ENCODE peak calls at places on chromosome 14, in six cellular contexts. One of them, this sample, is unnamed.
A peak's percentile ranks its signal among the peaks of the same experiment; 100 is the strongest.

GRCh38 chr14:54182419-54183040 is 214.3 kb upstream of the CDKN3 start:
- DNase-seq in HepG2: peak; percentile 33
- DNase-seq in GM12878: no peak
- DNase-seq in H1: no peak
- DNase-seq in K562: no peak
- DNase-seq in GM12892: no peak
- DNase-seq in this sample: no peak

GRCh38 chr14:71078481-71078880 is 171.2 kb downstream of the PCNX1 start:
- DNase-seq in HepG2: no peak
- DNase-seq in GM12878: no peak
- DNase-seq in H1: no peak
- DNase-seq in K562: no peak
- DNase-seq in GM12892: no peak
- DNase-seq in this sample: no peak

GRCh38 chr14:87139299-87139698 is 853.7 kb downstream of the GALC start:
- DNase-seq in HepG2: no peak
- DNase-seq in GM12878: no peak
- DNase-seq in H1: no peak
- DNase-seq in K562: no peak
- DNase-seq in GM12892: no peak
- DNase-seq in this sample: no peak

GRCh38 chr14:104975481-104976197 is 2.5 kb downstream of the AHNAK2 start:
- DNase-seq in HepG2: no peak
- DNase-seq in GM12878: no peak
- DNase-seq in H1: no peak
- DNase-seq in K562: no peak
- DNase-seq in GM12892: no peak
- DNase-seq in this sample: no peak

GRCh38 chr14:58107947-58108552 is 44.0 kb downstream of the ARMH4 start:
- DNase-seq in HepG2: peak; percentile 44
- DNase-seq in GM12878: no peak
- DNase-seq in H1: no peak
- DNase-seq in K562: peak; percentile 31
- DNase-seq in GM12892: no peak
- DNase-seq in this sample: peak; percentile 12

GRCh38 chr14:100536721-100537700 is 50.2 kb downstream of the BEGAIN start:
- DNase-seq in HepG2: no peak
- DNase-seq in GM12878: no peak
- DNase-seq in H1: peak; percentile 45
- DNase-seq in K562: no peak
- DNase-seq in GM12892: peak; percentile 13
- DNase-seq in this sample: no peak

GRCh38 chr14:50744242-50744641 is 76.1 kb upstream of the SAV1 start:
- DNase-seq in HepG2: no peak
- DNase-seq in GM12878: no peak
- DNase-seq in H1: no peak
- DNase-seq in K562: no peak
- DNase-seq in GM12892: no peak
- DNase-seq in this sample: no peak

GRCh38 chr14:77470192-77470870 is 12.4 kb downstream of the AHSA1 start:
- DNase-seq in HepG2: no peak
- DNase-seq in GM12878: no peak
- DNase-seq in H1: no peak
- DNase-seq in K562: no peak
- DNase-seq in GM12892: no peak
- DNase-seq in this sample: no peak

GRCh38 chr14:93906341-93907329 is 20.5 kb upstream of the FAM181A start:
- DNase-seq in HepG2: peak; percentile 59
- DNase-seq in GM12878: no peak
- DNase-seq in H1: peak; percentile 87
- DNase-seq in K562: peak; percentile 68
- DNase-seq in GM12892: peak; percentile 73
- DNase-seq in this sample: peak; percentile 77

GRCh38 chr14:105841022-105842009 is 314.9 kb downstream of the TMEM121 start:
- DNase-seq in HepG2: no peak
- DNase-seq in GM12878: no peak
- DNase-seq in H1: no peak
- DNase-seq in K562: no peak
- DNase-seq in GM12892: no peak
- DNase-seq in this sample: no peak

GRCh38 chr14:58272589-58273372 is 25.6 kb upstream of the ARID4A start:
- DNase-seq in HepG2: peak; percentile 98
- DNase-seq in GM12878: no peak
- DNase-seq in H1: no peak
- DNase-seq in K562: peak; percentile 16
- DNase-seq in GM12892: no peak
- DNase-seq in this sample: no peak

GRCh38 chr14:64186231-64187129 is 107.7 kb downstream of the ESR2 start:
- DNase-seq in HepG2: no peak
- DNase-seq in GM12878: no peak
- DNase-seq in H1: peak; percentile 60
- DNase-seq in K562: no peak
- DNase-seq in GM12892: no peak
- DNase-seq in this sample: no peak

GRCh38 chr14:26255213-26255612 is 342.6 kb downstream of the NOVA1 start:
- DNase-seq in HepG2: no peak
- DNase-seq in GM12878: no peak
- DNase-seq in H1: no peak
- DNase-seq in K562: no peak
- DNase-seq in GM12892: no peak
- DNase-seq in this sample: no peak

GRCh38 chr14:20454359-20454644 is 310 bp downstream of the OSGEP start:
- DNase-seq in HepG2: no peak
- DNase-seq in GM12878: no peak
- DNase-seq in H1: no peak
- DNase-seq in K562: no peak
- DNase-seq in GM12892: no peak
- DNase-seq in this sample: no peak

GRCh38 chr14:97369901-97370300 is 572.7 kb downstream of the VRK1 start:
- DNase-seq in HepG2: no peak
- DNase-seq in GM12878: no peak
- DNase-seq in H1: no peak
- DNase-seq in K562: no peak
- DNase-seq in GM12892: no peak
- DNase-seq in this sample: no peak

GRCh38 chr14:73784988-73785313 is 66.7 kb upstream of the PTGR2 start:
- DNase-seq in HepG2: no peak
- DNase-seq in GM12878: no peak
- DNase-seq in H1: no peak
- DNase-seq in K562: no peak
- DNase-seq in GM12892: no peak
- DNase-seq in this sample: no peak

GRCh38 chr14:73785336-73785833 is 66.2 kb upstream of the PTGR2 start:
- DNase-seq in HepG2: peak; percentile 50
- DNase-seq in GM12878: no peak
- DNase-seq in H1: no peak
- DNase-seq in K562: no peak
- DNase-seq in GM12892: no peak
- DNase-seq in this sample: no peak

GRCh38 chr14:73782623-73783022 is 68.4 kb upstream of the PNMA1 start:
- DNase-seq in HepG2: no peak
- DNase-seq in GM12878: no peak
- DNase-seq in H1: no peak
- DNase-seq in K562: no peak
- DNase-seq in GM12892: no peak
- DNase-seq in this sample: no peak

GRCh38 chr14:73783107-73783727 is 68.4 kb upstream of the PTGR2 start:
- DNase-seq in HepG2: peak; percentile 90
- DNase-seq in GM12878: no peak
- DNase-seq in H1: no peak
- DNase-seq in K562: no peak
- DNase-seq in GM12892: no peak
- DNase-seq in this sample: no peak

DNA sequence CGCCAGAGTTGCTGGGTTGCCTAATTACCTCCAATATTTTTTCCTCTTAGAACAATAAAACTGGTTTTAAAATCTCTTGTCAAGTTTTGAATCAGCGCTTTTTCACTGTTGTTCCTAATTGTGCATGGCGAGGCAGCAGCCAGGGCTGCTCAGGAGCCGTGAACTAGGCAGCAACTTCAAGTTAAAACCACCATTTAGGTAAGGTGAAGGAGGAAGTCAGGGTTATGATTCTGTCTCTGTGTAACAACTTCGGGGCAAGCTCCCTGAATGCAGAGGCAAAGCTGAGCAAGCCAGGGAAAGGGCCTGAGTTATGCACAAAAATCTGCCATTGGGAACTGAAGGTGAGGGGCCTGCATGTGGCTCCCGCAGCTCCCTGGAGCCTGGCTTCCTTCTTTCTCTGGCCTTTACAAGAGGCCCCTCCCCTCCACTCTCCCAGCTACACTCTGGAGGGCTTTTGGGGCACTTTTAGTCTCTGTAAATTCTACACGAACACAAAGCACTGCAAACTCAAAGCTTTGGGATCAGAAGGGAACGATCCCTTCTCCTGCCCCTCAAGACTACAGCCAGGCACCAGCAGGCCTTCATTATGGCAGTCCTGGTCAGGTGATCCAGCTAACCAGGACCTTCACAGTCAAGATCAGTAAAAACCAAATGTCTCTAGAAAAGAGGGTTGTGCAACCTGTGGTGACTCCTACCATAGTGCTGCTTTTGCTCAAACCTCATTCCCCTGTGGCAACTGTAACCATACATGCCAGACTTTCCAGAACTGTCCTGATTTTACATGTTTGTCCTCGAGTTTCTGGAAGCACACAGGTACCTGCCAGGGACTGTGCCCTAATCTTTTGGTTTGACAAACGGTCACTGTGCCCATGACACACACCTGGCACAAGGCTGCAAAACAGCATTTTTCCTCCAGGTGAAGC is 67.3 kb upstream of the PTGR2 start:
- DNase-seq in HepG2: no peak
- DNase-seq in GM12878: no peak
- DNase-seq in H1: no peak
- DNase-seq in K562: no peak
- DNase-seq in GM12892: no peak
- DNase-seq in this sample: no peak
- TF ChIP-seq TAF1 in HepG2: no peak
- TF ChIP-seq TAF1 in GM12878: no peak
- TF ChIP-seq TAF1 in H1: no peak
- TF ChIP-seq TAF1 in K562: no peak
- TF ChIP-seq TAF1 in GM12892: no peak
- TF ChIP-seq TAF1 in this sample: no peak

DNA sequence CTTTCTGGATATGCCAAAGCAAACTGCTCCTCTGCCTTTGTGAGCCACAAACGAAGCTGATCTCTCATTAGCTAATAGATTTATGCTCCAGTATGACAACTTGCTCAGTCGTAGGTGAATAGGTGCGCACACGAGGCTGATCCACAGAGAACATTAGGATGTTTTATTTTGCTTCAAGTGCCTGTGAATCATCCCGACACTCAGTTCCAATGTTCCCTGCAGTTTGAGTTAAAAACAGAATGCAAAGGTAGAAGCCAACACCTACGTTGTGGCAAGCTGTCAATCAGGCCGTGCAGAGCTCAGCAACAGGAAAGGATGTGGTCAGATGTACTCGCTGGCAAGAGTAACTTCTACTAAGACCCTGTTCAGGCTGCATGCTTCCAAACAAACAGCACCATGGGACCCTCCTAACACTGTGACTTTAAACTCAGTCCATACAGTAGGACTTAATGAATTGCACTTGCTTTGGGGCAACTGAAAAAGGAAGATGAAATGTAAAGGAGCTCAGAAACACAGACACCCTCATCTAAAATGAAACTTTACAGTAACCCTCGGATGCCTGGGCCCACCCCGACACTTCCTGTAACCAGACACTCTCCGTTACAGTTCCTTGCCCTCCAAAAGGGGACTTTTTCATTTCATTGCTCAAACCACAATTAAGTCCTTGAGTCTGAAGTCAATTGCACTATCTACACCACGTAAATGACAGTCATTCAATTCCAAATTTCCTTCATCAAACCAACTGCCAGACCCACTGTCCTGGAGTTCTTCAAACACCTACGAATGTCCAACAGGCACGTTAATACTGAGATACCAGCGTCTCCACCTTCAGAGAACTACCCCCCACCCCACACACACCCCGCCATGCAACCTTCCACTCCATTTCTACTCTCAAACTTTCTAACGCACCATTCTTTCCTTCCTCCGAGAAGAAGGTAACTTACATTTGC is 1.6 kb downstream of the CCDC88C start:
- DNase-seq in HepG2: no peak
- DNase-seq in GM12878: peak; percentile 88
- DNase-seq in H1: no peak
- DNase-seq in K562: no peak
- DNase-seq in GM12892: peak; percentile 56
- DNase-seq in this sample: no peak
- TF ChIP-seq POLR2A in HepG2: no peak
- TF ChIP-seq POLR2A in GM12878: no peak
- TF ChIP-seq POLR2A in H1: no peak
- TF ChIP-seq POLR2A in K562: no peak
- TF ChIP-seq POLR2A in GM12892: peak; percentile 91
- TF ChIP-seq POLR2A in this sample: peak; percentile 87

DNA sequence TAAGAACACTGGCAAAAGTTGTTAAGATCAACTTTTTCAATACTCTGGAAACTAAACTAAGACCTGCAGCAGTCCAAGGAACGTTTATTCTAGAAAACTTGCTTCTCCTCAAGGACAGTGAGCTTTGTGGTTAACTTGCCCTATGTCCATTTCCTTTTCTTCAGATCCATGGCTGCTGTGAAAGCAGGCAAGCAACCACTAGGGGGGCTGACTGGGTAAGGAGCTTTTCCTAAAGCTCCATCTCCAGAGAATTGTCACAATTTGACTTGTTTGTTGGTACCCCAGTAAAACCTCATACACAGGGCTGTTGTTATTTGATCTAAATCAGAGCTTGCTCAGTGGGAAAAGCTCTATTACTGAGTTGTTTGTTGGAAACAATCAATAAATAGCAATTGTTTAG is 10.1 kb upstream of the RPL10L start:
- DNase-seq in HepG2: no peak
- DNase-seq in GM12878: no peak
- DNase-seq in H1: no peak
- DNase-seq in K562: no peak
- DNase-seq in GM12892: no peak
- DNase-seq in this sample: no peak
- TF ChIP-seq TAF1 in HepG2: no peak
- TF ChIP-seq TAF1 in GM12878: no peak
- TF ChIP-seq TAF1 in H1: no peak
- TF ChIP-seq TAF1 in K562: no peak
- TF ChIP-seq TAF1 in GM12892: no peak
- TF ChIP-seq TAF1 in this sample: no peak

GRCh38 chr14:101862711-101863110 is 101.2 kb downstream of the PPP2R5C start:
- DNase-seq in HepG2: no peak
- DNase-seq in GM12878: no peak
- DNase-seq in H1: no peak
- DNase-seq in K562: no peak
- DNase-seq in GM12892: no peak
- DNase-seq in this sample: no peak

GRCh38 chr14:101859538-101859902 is 98.0 kb downstream of the PPP2R5C start:
- DNase-seq in HepG2: no peak
- DNase-seq in GM12878: no peak
- DNase-seq in H1: no peak
- DNase-seq in K562: no peak
- DNase-seq in GM12892: no peak
- DNase-seq in this sample: no peak

GRCh38 chr14:101859916-101860315 is 98.4 kb downstream of the PPP2R5C start:
- DNase-seq in HepG2: no peak
- DNase-seq in GM12878: no peak
- DNase-seq in H1: no peak
- DNase-seq in K562: no peak
- DNase-seq in GM12892: no peak
- DNase-seq in this sample: no peak

GRCh38 chr14:101862177-101862576 is 100.7 kb downstream of the PPP2R5C start:
- DNase-seq in HepG2: no peak
- DNase-seq in GM12878: no peak
- DNase-seq in H1: no peak
- DNase-seq in K562: no peak
- DNase-seq in GM12892: no peak
- DNase-seq in this sample: no peak

GRCh38 chr14:101861464-101861863 is 100.0 kb downstream of the PPP2R5C start:
- DNase-seq in HepG2: no peak
- DNase-seq in GM12878: no peak
- DNase-seq in H1: no peak
- DNase-seq in K562: no peak
- DNase-seq in GM12892: no peak
- DNase-seq in this sample: no peak
- TF ChIP-seq POLR2A in HepG2: no peak
- TF ChIP-seq POLR2A in GM12878: no peak
- TF ChIP-seq POLR2A in H1: no peak
- TF ChIP-seq POLR2A in K562: no peak
- TF ChIP-seq POLR2A in GM12892: no peak
- TF ChIP-seq POLR2A in this sample: no peak

This sample was measured in GM12891.